ENCODE peak calls at places on chromosome 4, in ten cellular contexts. One of them, this sample, is unnamed.

GRCh38 chr4:156378053-156378665 is 424.5 kb upstream of the CTSO start:
- DNase-seq in heart left ventricle: no peak
- DNase-seq in adrenal gland: no peak
- DNase-seq in HepG2: peak; percentile 2
- DNase-seq in psoas muscle: no peak
- DNase-seq in tibial artery: no peak
- DNase-seq in tibial nerve: no peak
- DNase-seq in CD8-positive, alpha-beta memory T cell: no peak
- DNase-seq in PC-3: peak; percentile 63
- DNase-seq in WERI-Rb-1: peak; percentile 59
- DNase-seq in this sample: peak; percentile 25

GRCh38 chr4:27009539-27009938 is 148.9 kb downstream of the STIM2 start:
- DNase-seq in heart left ventricle: no peak
- DNase-seq in adrenal gland: no peak
- DNase-seq in HepG2: no peak
- DNase-seq in psoas muscle: no peak
- DNase-seq in tibial artery: no peak
- DNase-seq in tibial nerve: no peak
- DNase-seq in CD8-positive, alpha-beta memory T cell: no peak
- DNase-seq in PC-3: peak; percentile 9
- DNase-seq in WERI-Rb-1: no peak
- DNase-seq in this sample: no peak

GRCh38 chr4:83917572-83917971 is 381.7 kb downstream of the GPAT3 start:
- DNase-seq in heart left ventricle: no peak
- DNase-seq in adrenal gland: no peak
- DNase-seq in HepG2: peak; percentile 3
- DNase-seq in psoas muscle: no peak
- DNase-seq in tibial artery: no peak
- DNase-seq in tibial nerve: no peak
- DNase-seq in CD8-positive, alpha-beta memory T cell: no peak
- DNase-seq in PC-3: no peak
- DNase-seq in WERI-Rb-1: no peak
- DNase-seq in this sample: no peak

GRCh38 chr4:173257732-173258717 is 76.1 kb downstream of the HMGB2 start:
- DNase-seq in heart left ventricle: peak; percentile 52
- DNase-seq in adrenal gland: peak; percentile 69
- DNase-seq in HepG2: peak; percentile 29
- DNase-seq in psoas muscle: peak; percentile 43
- DNase-seq in tibial artery: peak; percentile 72
- DNase-seq in tibial nerve: peak; percentile 56
- DNase-seq in CD8-positive, alpha-beta memory T cell: peak; percentile 16
- DNase-seq in PC-3: peak; percentile 73
- DNase-seq in WERI-Rb-1: peak; percentile 82
- DNase-seq in this sample: peak; percentile 54

GRCh38 chr4:98260047-98260578 is 1.1 kb upstream of the RAP1GDS1 start:
- DNase-seq in heart left ventricle: peak; percentile 65
- DNase-seq in adrenal gland: peak; percentile 57
- DNase-seq in HepG2: peak; percentile 52
- DNase-seq in psoas muscle: peak; percentile 51
- DNase-seq in tibial artery: peak; percentile 77
- DNase-seq in tibial nerve: peak; percentile 13
- DNase-seq in CD8-positive, alpha-beta memory T cell: no peak
- DNase-seq in PC-3: peak; percentile 19
- DNase-seq in WERI-Rb-1: no peak
- DNase-seq in this sample: no peak

GRCh38 chr4:109486007-109486406 is 52.4 kb downstream of the SEC24B start:
- DNase-seq in heart left ventricle: no peak
- DNase-seq in adrenal gland: no peak
- DNase-seq in HepG2: no peak
- DNase-seq in psoas muscle: no peak
- DNase-seq in tibial artery: no peak
- DNase-seq in tibial nerve: no peak
- DNase-seq in CD8-positive, alpha-beta memory T cell: no peak
- DNase-seq in PC-3: no peak
- DNase-seq in WERI-Rb-1: no peak
- DNase-seq in this sample: no peak

GRCh38 chr4:152221816-152222516 is 313.9 kb downstream of the FBXW7 start:
- DNase-seq in heart left ventricle: no peak
- DNase-seq in adrenal gland: no peak
- DNase-seq in HepG2: no peak
- DNase-seq in psoas muscle: no peak
- DNase-seq in tibial artery: no peak
- DNase-seq in tibial nerve: no peak
- DNase-seq in CD8-positive, alpha-beta memory T cell: no peak
- DNase-seq in PC-3: no peak
- DNase-seq in WERI-Rb-1: no peak
- DNase-seq in this sample: no peak

GRCh38 chr4:142463195-142463594 is 382.9 kb downstream of the INPP4B start:
- DNase-seq in heart left ventricle: no peak
- DNase-seq in adrenal gland: no peak
- DNase-seq in HepG2: no peak
- DNase-seq in psoas muscle: no peak
- DNase-seq in tibial artery: no peak
- DNase-seq in tibial nerve: no peak
- DNase-seq in CD8-positive, alpha-beta memory T cell: no peak
- DNase-seq in PC-3: no peak
- DNase-seq in WERI-Rb-1: no peak
- DNase-seq in this sample: no peak

GRCh38 chr4:113540859-113541258 is 220.7 kb downstream of the CAMK2D start:
- DNase-seq in heart left ventricle: peak; percentile 40
- DNase-seq in adrenal gland: no peak
- DNase-seq in HepG2: no peak
- DNase-seq in psoas muscle: no peak
- DNase-seq in tibial artery: no peak
- DNase-seq in tibial nerve: no peak
- DNase-seq in CD8-positive, alpha-beta memory T cell: no peak
- DNase-seq in PC-3: no peak
- DNase-seq in WERI-Rb-1: no peak
- DNase-seq in this sample: no peak

GRCh38 chr4:145887241-145887964 is 51.2 kb downstream of the ZNF827 start:
- DNase-seq in heart left ventricle: peak; percentile 45
- DNase-seq in adrenal gland: peak; percentile 48
- DNase-seq in HepG2: no peak
- DNase-seq in psoas muscle: peak; percentile 33
- DNase-seq in tibial artery: no peak
- DNase-seq in tibial nerve: no peak
- DNase-seq in CD8-positive, alpha-beta memory T cell: no peak
- DNase-seq in PC-3: peak; percentile 22
- DNase-seq in WERI-Rb-1: no peak
- DNase-seq in this sample: no peak

GRCh38 chr4:39700500-39700899 is 2.6 kb downstream of the UBE2K start:
- DNase-seq in heart left ventricle: no peak
- DNase-seq in adrenal gland: no peak
- DNase-seq in HepG2: no peak
- DNase-seq in psoas muscle: no peak
- DNase-seq in tibial artery: no peak
- DNase-seq in tibial nerve: no peak
- DNase-seq in CD8-positive, alpha-beta memory T cell: no peak
- DNase-seq in PC-3: no peak
- DNase-seq in WERI-Rb-1: no peak
- DNase-seq in this sample: no peak

GRCh38 chr4:39706829-39707511 is 9.0 kb downstream of the UBE2K start:
- DNase-seq in heart left ventricle: no peak
- DNase-seq in adrenal gland: peak; percentile 38
- DNase-seq in HepG2: no peak
- DNase-seq in psoas muscle: no peak
- DNase-seq in tibial artery: peak; percentile 58
- DNase-seq in tibial nerve: no peak
- DNase-seq in CD8-positive, alpha-beta memory T cell: no peak
- DNase-seq in PC-3: no peak
- DNase-seq in WERI-Rb-1: no peak
- DNase-seq in this sample: peak; percentile 37

GRCh38 chr4:39702716-39703115 is 4.8 kb downstream of the UBE2K start:
- DNase-seq in heart left ventricle: no peak
- DNase-seq in adrenal gland: no peak
- DNase-seq in HepG2: no peak
- DNase-seq in psoas muscle: no peak
- DNase-seq in tibial artery: no peak
- DNase-seq in tibial nerve: no peak
- DNase-seq in CD8-positive, alpha-beta memory T cell: no peak
- DNase-seq in PC-3: no peak
- DNase-seq in WERI-Rb-1: no peak
- DNase-seq in this sample: no peak

GRCh38 chr4:39710098-39710896 is 12.4 kb downstream of the UBE2K start:
- DNase-seq in heart left ventricle: no peak
- DNase-seq in adrenal gland: no peak
- DNase-seq in HepG2: no peak
- DNase-seq in psoas muscle: no peak
- DNase-seq in tibial artery: no peak
- DNase-seq in tibial nerve: no peak
- DNase-seq in CD8-positive, alpha-beta memory T cell: no peak
- DNase-seq in PC-3: no peak
- DNase-seq in WERI-Rb-1: no peak
- DNase-seq in this sample: no peak

GRCh38 chr4:39706334-39706733 is 8.4 kb downstream of the UBE2K start:
- DNase-seq in heart left ventricle: peak; percentile 67
- DNase-seq in adrenal gland: peak; percentile 83
- DNase-seq in HepG2: peak; percentile 58
- DNase-seq in psoas muscle: peak; percentile 45
- DNase-seq in tibial artery: peak; percentile 82
- DNase-seq in tibial nerve: no peak
- DNase-seq in CD8-positive, alpha-beta memory T cell: no peak
- DNase-seq in PC-3: peak; percentile 38
- DNase-seq in WERI-Rb-1: no peak
- DNase-seq in this sample: peak; percentile 64
- H3K27ac ChIP-seq in heart left ventricle: no peak overlapping the region
- H3K27ac ChIP-seq in adrenal gland: peak overlapping the region; percentile 15
- H3K27ac ChIP-seq in HepG2: no peak overlapping the region
- H3K27ac ChIP-seq in psoas muscle: peak overlapping the region; percentile 59
- H3K27ac ChIP-seq in tibial artery: peak overlapping the region; percentile 49
- H3K27ac ChIP-seq in tibial nerve: no peak overlapping the region
- H3K27ac ChIP-seq in CD8-positive, alpha-beta memory T cell: no peak overlapping the region
- H3K27ac ChIP-seq in PC-3: no peak overlapping the region
- H3K27ac ChIP-seq in WERI-Rb-1: no peak overlapping the region
- H3K27ac ChIP-seq in this sample: peak overlapping the region; percentile 74

GRCh38 chr4:118102195-118102594 is 67.9 kb downstream of the NDST3 start:
- DNase-seq in heart left ventricle: no peak
- DNase-seq in adrenal gland: no peak
- DNase-seq in HepG2: no peak
- DNase-seq in psoas muscle: no peak
- DNase-seq in tibial artery: no peak
- DNase-seq in tibial nerve: no peak
- DNase-seq in CD8-positive, alpha-beta memory T cell: no peak
- DNase-seq in PC-3: no peak
- DNase-seq in WERI-Rb-1: no peak
- DNase-seq in this sample: no peak
- H3K9me3 ChIP-seq in heart left ventricle: no peaks in the 10 kb centered on the region
- H3K9me3 ChIP-seq in adrenal gland: no peaks in the 10 kb centered on the region
- H3K9me3 ChIP-seq in HepG2: no peaks in the 10 kb centered on the region
- H3K9me3 ChIP-seq in psoas muscle: no peaks in the 10 kb centered on the region
- H3K9me3 ChIP-seq in tibial artery: no peaks in the 10 kb centered on the region
- H3K9me3 ChIP-seq in tibial nerve: no peaks in the 10 kb centered on the region
- H3K9me3 ChIP-seq in CD8-positive, alpha-beta memory T cell: no peaks in the 10 kb centered on the region
- H3K9me3 ChIP-seq in PC-3: no peaks in the 10 kb centered on the region
- H3K9me3 ChIP-seq in WERI-Rb-1: no peaks in the 10 kb centered on the region
- H3K9me3 ChIP-seq in this sample: no peaks in the 10 kb centered on the region

GRCh38 chr4:119543794-119544193 is 84.8 kb downstream of the PDE5A start:
- DNase-seq in heart left ventricle: no peak
- DNase-seq in adrenal gland: no peak
- DNase-seq in HepG2: no peak
- DNase-seq in psoas muscle: no peak
- DNase-seq in tibial artery: no peak
- DNase-seq in tibial nerve: no peak
- DNase-seq in CD8-positive, alpha-beta memory T cell: no peak
- DNase-seq in PC-3: no peak
- DNase-seq in WERI-Rb-1: no peak
- DNase-seq in this sample: no peak
- H3K27ac ChIP-seq in heart left ventricle: peak overlapping the region; percentile 37
- H3K27ac ChIP-seq in adrenal gland: no peak overlapping the region
- H3K27ac ChIP-seq in HepG2: no peak overlapping the region
- H3K27ac ChIP-seq in psoas muscle: no peak overlapping the region
- H3K27ac ChIP-seq in tibial artery: peak overlapping the region; percentile 51
- H3K27ac ChIP-seq in tibial nerve: no peak overlapping the region
- H3K27ac ChIP-seq in CD8-positive, alpha-beta memory T cell: no peak overlapping the region
- H3K27ac ChIP-seq in PC-3: no peak overlapping the region
- H3K27ac ChIP-seq in WERI-Rb-1: no peak overlapping the region
- H3K27ac ChIP-seq in this sample: no peak overlapping the region

DNA sequence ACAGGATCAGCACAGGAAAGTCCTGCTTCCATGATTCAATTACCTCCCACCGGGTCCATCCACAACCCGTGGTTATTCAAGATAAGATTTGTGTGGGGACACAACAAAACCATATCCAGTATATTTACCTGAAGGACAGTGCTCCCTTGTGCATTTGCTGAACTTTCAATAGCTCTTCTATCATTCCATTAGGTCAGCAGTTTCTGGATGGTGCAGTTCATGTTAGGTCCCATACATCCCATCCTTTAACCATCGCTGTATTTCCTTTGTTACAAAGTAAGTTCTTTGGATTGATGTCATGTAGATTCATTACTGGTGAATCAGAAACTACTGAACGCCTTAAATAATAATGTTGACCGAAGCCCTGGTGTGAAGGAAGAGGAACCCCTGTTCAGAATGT is 775.9 kb downstream of the TRIML1 start:
- DNase-seq in heart left ventricle: no peak
- DNase-seq in adrenal gland: no peak
- DNase-seq in HepG2: no peak
- DNase-seq in psoas muscle: no peak
- DNase-seq in tibial artery: no peak
- DNase-seq in tibial nerve: no peak
- DNase-seq in CD8-positive, alpha-beta memory T cell: no peak
- DNase-seq in PC-3: no peak
- DNase-seq in WERI-Rb-1: no peak
- DNase-seq in this sample: no peak
- H3K9me3 ChIP-seq in heart left ventricle: peaks cover 5% of the 10 kb centered on the region
- H3K9me3 ChIP-seq in adrenal gland: no peaks in the 10 kb centered on the region
- H3K9me3 ChIP-seq in HepG2: peaks cover 37% of the 10 kb centered on the region
- H3K9me3 ChIP-seq in psoas muscle: no peaks in the 10 kb centered on the region
- H3K9me3 ChIP-seq in tibial artery: no peaks in the 10 kb centered on the region
- H3K9me3 ChIP-seq in tibial nerve: no peaks in the 10 kb centered on the region
- H3K9me3 ChIP-seq in CD8-positive, alpha-beta memory T cell: no peaks in the 10 kb centered on the region
- H3K9me3 ChIP-seq in PC-3: no peaks in the 10 kb centered on the region
- H3K9me3 ChIP-seq in WERI-Rb-1: peaks cover 5% of the 10 kb centered on the region
- H3K9me3 ChIP-seq in this sample: peaks cover 5% of the 10 kb centered on the region

GRCh38 chr4:883377-884095 is 48.6 kb downstream of the GAK start:
- DNase-seq in heart left ventricle: no peak
- DNase-seq in adrenal gland: no peak
- DNase-seq in HepG2: no peak
- DNase-seq in psoas muscle: no peak
- DNase-seq in tibial artery: no peak
- DNase-seq in tibial nerve: no peak
- DNase-seq in CD8-positive, alpha-beta memory T cell: no peak
- DNase-seq in PC-3: no peak
- DNase-seq in WERI-Rb-1: no peak
- DNase-seq in this sample: no peak
- H3K27ac ChIP-seq in heart left ventricle: no peak overlapping the region
- H3K27ac ChIP-seq in adrenal gland: no peak overlapping the region
- H3K27ac ChIP-seq in HepG2: no peak overlapping the region
- H3K27ac ChIP-seq in psoas muscle: no peak overlapping the region
- H3K27ac ChIP-seq in tibial artery: no peak overlapping the region
- H3K27ac ChIP-seq in tibial nerve: no peak overlapping the region
- H3K27ac ChIP-seq in CD8-positive, alpha-beta memory T cell: no peak overlapping the region
- H3K27ac ChIP-seq in PC-3: no peak overlapping the region
- H3K27ac ChIP-seq in WERI-Rb-1: no peak overlapping the region
- H3K27ac ChIP-seq in this sample: no peak overlapping the region

DNA sequence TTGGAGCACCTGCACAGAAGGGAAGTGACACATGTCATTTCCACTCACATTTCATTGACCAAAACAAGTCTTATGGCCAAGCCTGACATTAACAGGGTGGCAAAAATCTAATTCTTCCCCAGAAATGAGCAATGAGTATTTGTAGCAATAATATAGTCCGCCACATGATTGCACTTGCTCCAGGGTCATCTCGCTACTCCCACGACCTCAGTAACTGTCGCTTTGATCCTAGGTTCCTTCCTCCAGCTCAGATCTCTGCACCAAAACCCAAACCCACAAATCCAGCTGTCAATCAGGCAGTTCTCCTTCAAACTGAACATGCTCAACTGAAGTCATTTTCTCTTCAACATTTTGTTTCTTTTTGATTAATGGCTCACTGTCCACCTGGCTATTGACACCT is 25.2 kb upstream of the PTTG2 start:
- DNase-seq in heart left ventricle: no peak
- DNase-seq in adrenal gland: no peak
- DNase-seq in HepG2: no peak
- DNase-seq in psoas muscle: no peak
- DNase-seq in tibial artery: no peak
- DNase-seq in tibial nerve: no peak
- DNase-seq in CD8-positive, alpha-beta memory T cell: no peak
- DNase-seq in PC-3: no peak
- DNase-seq in WERI-Rb-1: no peak
- DNase-seq in this sample: no peak
- H3K9me3 ChIP-seq in heart left ventricle: no peaks in the 10 kb centered on the region
- H3K9me3 ChIP-seq in adrenal gland: no peaks in the 10 kb centered on the region
- H3K9me3 ChIP-seq in HepG2: no peaks in the 10 kb centered on the region
- H3K9me3 ChIP-seq in psoas muscle: peaks cover 3% of the 10 kb centered on the region
- H3K9me3 ChIP-seq in tibial artery: no peaks in the 10 kb centered on the region
- H3K9me3 ChIP-seq in tibial nerve: no peaks in the 10 kb centered on the region
- H3K9me3 ChIP-seq in CD8-positive, alpha-beta memory T cell: no peaks in the 10 kb centered on the region
- H3K9me3 ChIP-seq in PC-3: no peaks in the 10 kb centered on the region
- H3K9me3 ChIP-seq in WERI-Rb-1: peaks cover 4% of the 10 kb centered on the region
- H3K9me3 ChIP-seq in this sample: no peaks in the 10 kb centered on the region

This sample was measured in SJSA1.